ENCODE peak calls at places on chromosomes 1 and 21, in five cellular contexts. One of them, this sample, is unnamed. For H3K4me1, the result is how much of the 10 kb centered on the place peaks cover.

GRCh38 chr1:161190962-161191521 is 7.8 kb downstream of the ADAMTS4 start:
- DNase-seq in uterus: no peak
- DNase-seq in effector memory CD4-positive, alpha-beta T cell: no peak
- DNase-seq in OCI-LY7: no peak
- DNase-seq in fibroblast of lung: no peak
- DNase-seq in this sample: no peak

GRCh38 chr1:152960452-152961044 is 9.9 kb upstream of the SPRR4 start:
- DNase-seq in uterus: no peak
- DNase-seq in effector memory CD4-positive, alpha-beta T cell: no peak
- DNase-seq in OCI-LY7: no peak
- DNase-seq in fibroblast of lung: no peak
- DNase-seq in this sample: no peak

GRCh38 chr1:167185062-167185461 is 35.6 kb upstream of the POU2F1 start:
- DNase-seq in uterus: no peak
- DNase-seq in effector memory CD4-positive, alpha-beta T cell: no peak
- DNase-seq in OCI-LY7: no peak
- DNase-seq in fibroblast of lung: no peak
- DNase-seq in this sample: no peak

GRCh38 chr1:159197767-159198557 is 6.7 kb upstream of the ACKR1 start:
- DNase-seq in uterus: peak
- DNase-seq in effector memory CD4-positive, alpha-beta T cell: no peak
- DNase-seq in OCI-LY7: peak
- DNase-seq in fibroblast of lung: peak
- DNase-seq in this sample: no peak

GRCh38 chr1:185850366-185850765 is 116.2 kb downstream of the HMCN1 start:
- DNase-seq in uterus: no peak
- DNase-seq in effector memory CD4-positive, alpha-beta T cell: no peak
- DNase-seq in OCI-LY7: no peak
- DNase-seq in fibroblast of lung: no peak
- DNase-seq in this sample: no peak

GRCh38 chr1:165281207-165281901 is 75.2 kb downstream of the LMX1A start:
- DNase-seq in uterus: no peak
- DNase-seq in effector memory CD4-positive, alpha-beta T cell: no peak
- DNase-seq in OCI-LY7: no peak
- DNase-seq in fibroblast of lung: no peak
- DNase-seq in this sample: no peak

GRCh38 chr21:33761104-33762036 is 119.1 kb downstream of the ITSN1 start:
- DNase-seq in uterus: peak
- DNase-seq in effector memory CD4-positive, alpha-beta T cell: no peak
- DNase-seq in OCI-LY7: no peak
- DNase-seq in fibroblast of lung: peak
- DNase-seq in this sample: no peak

GRCh38 chr1:1548591-1548990 is 8.2 kb upstream of the TMEM240 start:
- DNase-seq in uterus: no peak
- DNase-seq in effector memory CD4-positive, alpha-beta T cell: no peak
- DNase-seq in OCI-LY7: no peak
- DNase-seq in fibroblast of lung: no peak
- DNase-seq in this sample: no peak

GRCh38 chr1:30474818-30475200 is 248.6 kb downstream of the MATN1 start:
- DNase-seq in uterus: no peak
- DNase-seq in effector memory CD4-positive, alpha-beta T cell: no peak
- DNase-seq in OCI-LY7: no peak
- DNase-seq in fibroblast of lung: no peak
- DNase-seq in this sample: no peak

GRCh38 chr1:47388548-47389238 is 27.4 kb upstream of the FOXE3 start:
- DNase-seq in uterus: peak
- DNase-seq in effector memory CD4-positive, alpha-beta T cell: no peak
- DNase-seq in OCI-LY7: peak
- DNase-seq in fibroblast of lung: peak
- DNase-seq in this sample: peak

GRCh38 chr1:226706664-226707063 is 32.4 kb downstream of the ITPKB start:
- DNase-seq in uterus: peak
- DNase-seq in effector memory CD4-positive, alpha-beta T cell: no peak
- DNase-seq in OCI-LY7: no peak
- DNase-seq in fibroblast of lung: no peak
- DNase-seq in this sample: no peak

GRCh38 chr1:4120557-4121292 is 220.7 kb upstream of the C1orf174 start:
- DNase-seq in uterus: no peak
- DNase-seq in effector memory CD4-positive, alpha-beta T cell: no peak
- DNase-seq in OCI-LY7: no peak
- DNase-seq in fibroblast of lung: no peak
- DNase-seq in this sample: no peak

GRCh38 chr1:172902861-172903381 is 147.8 kb downstream of the TNFSF18 start:
- DNase-seq in uterus: no peak
- DNase-seq in effector memory CD4-positive, alpha-beta T cell: no peak
- DNase-seq in OCI-LY7: no peak
- DNase-seq in fibroblast of lung: peak
- DNase-seq in this sample: no peak

GRCh38 chr1:184945678-184946412 is 28.5 kb downstream of the NIBAN1 start:
- DNase-seq in uterus: no peak
- DNase-seq in effector memory CD4-positive, alpha-beta T cell: no peak
- DNase-seq in OCI-LY7: no peak
- DNase-seq in fibroblast of lung: peak
- DNase-seq in this sample: no peak

GRCh38 chr1:40592107-40592773 is 60.8 kb downstream of the ZNF684 start:
- DNase-seq in uterus: no peak
- DNase-seq in effector memory CD4-positive, alpha-beta T cell: no peak
- DNase-seq in OCI-LY7: peak
- DNase-seq in fibroblast of lung: peak
- DNase-seq in this sample: no peak

GRCh38 chr1:14626869-14627607 is 28.6 kb downstream of the KAZN start:
- DNase-seq in uterus: peak
- DNase-seq in effector memory CD4-positive, alpha-beta T cell: no peak
- DNase-seq in OCI-LY7: no peak
- DNase-seq in fibroblast of lung: peak
- DNase-seq in this sample: no peak

GRCh38 chr1:93448292-93448982 is 519 bp downstream of the FNBP1L start:
- DNase-seq in uterus: peak
- DNase-seq in effector memory CD4-positive, alpha-beta T cell: no peak
- DNase-seq in OCI-LY7: no peak
- DNase-seq in fibroblast of lung: no peak
- DNase-seq in this sample: no peak

GRCh38 chr1:153779781-153780541 is 4.8 kb downstream of the SLC27A3 start:
- DNase-seq in uterus: no peak
- DNase-seq in effector memory CD4-positive, alpha-beta T cell: no peak
- DNase-seq in OCI-LY7: no peak
- DNase-seq in fibroblast of lung: no peak
- DNase-seq in this sample: no peak

GRCh38 chr1:234608720-234609527 is 1.1 kb downstream of the IRF2BP2 start:
- DNase-seq in uterus: peak
- DNase-seq in effector memory CD4-positive, alpha-beta T cell: peak
- DNase-seq in OCI-LY7: peak
- DNase-seq in fibroblast of lung: peak
- DNase-seq in this sample: peak

GRCh38 chr1:94332952-94333351 is 85.2 kb upstream of the ABCD3 start:
- DNase-seq in uterus: no peak
- DNase-seq in effector memory CD4-positive, alpha-beta T cell: no peak
- DNase-seq in OCI-LY7: no peak
- DNase-seq in fibroblast of lung: peak
- DNase-seq in this sample: no peak

GRCh38 chr1:116340506-116341240 is 32.4 kb upstream of the ATP1A1 start:
- DNase-seq in uterus: no peak
- DNase-seq in effector memory CD4-positive, alpha-beta T cell: no peak
- DNase-seq in OCI-LY7: no peak
- DNase-seq in fibroblast of lung: no peak
- DNase-seq in this sample: no peak

GRCh38 chr1:203359010-203359571 is 8.2 kb upstream of the FMOD start:
- DNase-seq in uterus: peak
- DNase-seq in effector memory CD4-positive, alpha-beta T cell: no peak
- DNase-seq in OCI-LY7: no peak
- DNase-seq in fibroblast of lung: peak
- DNase-seq in this sample: no peak

GRCh38 chr1:237470712-237471310 is 419.9 kb downstream of the ZP4 start:
- DNase-seq in uterus: no peak
- DNase-seq in effector memory CD4-positive, alpha-beta T cell: no peak
- DNase-seq in OCI-LY7: no peak
- DNase-seq in fibroblast of lung: no peak
- DNase-seq in this sample: no peak

GRCh38 chr1:172719694-172720138 is 60.8 kb downstream of the FASLG start:
- DNase-seq in uterus: no peak
- DNase-seq in effector memory CD4-positive, alpha-beta T cell: no peak
- DNase-seq in OCI-LY7: peak
- DNase-seq in fibroblast of lung: peak
- DNase-seq in this sample: peak

GRCh38 chr21:37829447-37829846 is 86.8 kb downstream of the KCNJ6 start:
- DNase-seq in uterus: no peak
- DNase-seq in effector memory CD4-positive, alpha-beta T cell: no peak
- DNase-seq in OCI-LY7: no peak
- DNase-seq in fibroblast of lung: peak
- DNase-seq in this sample: no peak

GRCh38 chr1:180595966-180596365 is 35.9 kb upstream of the XPR1 start:
- DNase-seq in uterus: no peak
- DNase-seq in effector memory CD4-positive, alpha-beta T cell: no peak
- DNase-seq in OCI-LY7: no peak
- DNase-seq in fibroblast of lung: no peak
- DNase-seq in this sample: no peak

GRCh38 chr21:34702341-34702807 is 33.6 kb downstream of the CLIC6 start:
- DNase-seq in uterus: peak
- DNase-seq in effector memory CD4-positive, alpha-beta T cell: no peak
- DNase-seq in OCI-LY7: no peak
- DNase-seq in fibroblast of lung: peak
- DNase-seq in this sample: no peak

GRCh38 chr1:64006276-64007051 is 197.0 kb upstream of the UBE2U start:
- DNase-seq in uterus: no peak
- DNase-seq in effector memory CD4-positive, alpha-beta T cell: no peak
- DNase-seq in OCI-LY7: no peak
- DNase-seq in fibroblast of lung: peak
- DNase-seq in this sample: no peak

GRCh38 chr21:39153373-39153772 is 29.9 kb downstream of the PSMG1 start:
- DNase-seq in uterus: no peak
- DNase-seq in effector memory CD4-positive, alpha-beta T cell: no peak
- DNase-seq in OCI-LY7: peak
- DNase-seq in fibroblast of lung: no peak
- DNase-seq in this sample: no peak

GRCh38 chr1:173353346-173353745 is 123.8 kb upstream of the PRDX6 start:
- DNase-seq in uterus: no peak
- DNase-seq in effector memory CD4-positive, alpha-beta T cell: no peak
- DNase-seq in OCI-LY7: no peak
- DNase-seq in fibroblast of lung: no peak
- DNase-seq in this sample: no peak

GRCh38 chr1:54624466-54625464 is 1.4 kb upstream of the FAM151A start:
- DNase-seq in uterus: no peak
- DNase-seq in effector memory CD4-positive, alpha-beta T cell: no peak
- DNase-seq in OCI-LY7: no peak
- DNase-seq in fibroblast of lung: no peak
- DNase-seq in this sample: no peak

GRCh38 chr1:84223751-84224432 is 77.6 kb upstream of the SAMD13 start:
- DNase-seq in uterus: no peak
- DNase-seq in effector memory CD4-positive, alpha-beta T cell: no peak
- DNase-seq in OCI-LY7: no peak
- DNase-seq in fibroblast of lung: peak
- DNase-seq in this sample: no peak

GRCh38 chr21:34592573-34592972 is 22.3 kb downstream of the RCAN1 start:
- DNase-seq in uterus: no peak
- DNase-seq in effector memory CD4-positive, alpha-beta T cell: no peak
- DNase-seq in OCI-LY7: no peak
- DNase-seq in fibroblast of lung: no peak
- DNase-seq in this sample: no peak

GRCh38 chr1:31371560-31371959 is 1.3 kb downstream of the FABP3 start:
- DNase-seq in uterus: no peak
- DNase-seq in effector memory CD4-positive, alpha-beta T cell: no peak
- DNase-seq in OCI-LY7: no peak
- DNase-seq in fibroblast of lung: peak
- DNase-seq in this sample: no peak

GRCh38 chr1:215872658-215873057 is 305.6 kb downstream of the KCTD3 start:
- DNase-seq in uterus: no peak
- DNase-seq in effector memory CD4-positive, alpha-beta T cell: no peak
- DNase-seq in OCI-LY7: no peak
- DNase-seq in fibroblast of lung: no peak
- DNase-seq in this sample: no peak

GRCh38 chr1:213492161-213493041 is 441.4 kb downstream of the RPS6KC1 start:
- DNase-seq in uterus: no peak
- DNase-seq in effector memory CD4-positive, alpha-beta T cell: no peak
- DNase-seq in OCI-LY7: no peak
- DNase-seq in fibroblast of lung: no peak
- DNase-seq in this sample: no peak

GRCh38 chr1:188251039-188251438 is 1422.3 kb downstream of the PLA2G4A start:
- DNase-seq in uterus: no peak
- DNase-seq in effector memory CD4-positive, alpha-beta T cell: no peak
- DNase-seq in OCI-LY7: no peak
- DNase-seq in fibroblast of lung: no peak
- DNase-seq in this sample: no peak

GRCh38 chr1:17617787-17618557 is 78.5 kb downstream of the ARHGEF10L start:
- DNase-seq in uterus: peak
- DNase-seq in effector memory CD4-positive, alpha-beta T cell: no peak
- DNase-seq in OCI-LY7: no peak
- DNase-seq in fibroblast of lung: peak
- DNase-seq in this sample: no peak

GRCh38 chr1:11691302-11691914 is at the start of gene DRAXIN:
- DNase-seq in uterus: no peak
- DNase-seq in effector memory CD4-positive, alpha-beta T cell: no peak
- DNase-seq in OCI-LY7: no peak
- DNase-seq in fibroblast of lung: no peak
- DNase-seq in this sample: no peak
- H3K4me3 ChIP-seq in uterus: no peak
- H3K4me3 ChIP-seq in effector memory CD4-positive, alpha-beta T cell: peak
- H3K4me3 ChIP-seq in OCI-LY7: no peak
- H3K4me3 ChIP-seq in fibroblast of lung: no peak
- H3K4me3 ChIP-seq in this sample: no peak

DNA sequence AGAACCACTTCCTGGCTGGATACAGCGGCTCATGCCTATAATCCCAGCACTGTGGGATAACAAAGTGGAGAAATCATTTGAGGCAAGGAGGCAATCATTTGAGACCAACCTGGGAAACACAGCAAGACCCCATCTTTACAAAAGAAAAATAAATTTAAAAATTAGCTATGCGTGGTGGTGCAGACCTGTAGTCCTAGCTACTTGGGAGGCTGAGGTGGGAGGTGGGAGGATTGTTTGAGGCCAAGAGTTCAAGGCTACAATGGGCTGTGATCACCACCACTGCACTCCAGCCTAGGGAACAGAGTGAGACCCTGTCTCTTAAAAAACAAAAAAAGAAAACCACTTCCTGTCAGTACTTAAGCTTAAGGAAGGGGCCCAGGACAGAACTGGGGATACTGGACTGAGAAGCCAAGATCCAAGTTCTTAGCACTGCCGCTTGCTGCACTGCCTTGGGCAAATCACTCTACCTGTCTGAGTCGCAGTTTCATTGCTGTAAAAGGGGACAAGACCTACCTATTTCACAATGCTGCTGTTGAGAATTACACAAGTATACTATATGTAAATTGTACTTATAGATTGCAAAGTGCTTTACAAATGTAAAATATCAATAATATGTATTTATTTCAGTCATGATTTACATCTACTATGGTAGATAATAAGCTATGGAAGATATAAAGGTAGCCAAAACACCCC is 154.9 kb downstream of the RERE start:
- DNase-seq in uterus: no peak
- DNase-seq in effector memory CD4-positive, alpha-beta T cell: no peak
- DNase-seq in OCI-LY7: no peak
- DNase-seq in fibroblast of lung: no peak
- DNase-seq in this sample: no peak
- H3K4me1 ChIP-seq in uterus: under half
- H3K4me1 ChIP-seq in effector memory CD4-positive, alpha-beta T cell: under half
- H3K4me1 ChIP-seq in OCI-LY7: under half
- H3K4me1 ChIP-seq in fibroblast of lung: under half
- H3K4me1 ChIP-seq in this sample: under half

GRCh38 chr1:110780600-110781484 is 92.1 kb upstream of the CD53 start:
- DNase-seq in uterus: peak
- DNase-seq in effector memory CD4-positive, alpha-beta T cell: peak
- DNase-seq in OCI-LY7: peak
- DNase-seq in fibroblast of lung: peak
- DNase-seq in this sample: peak
- H3K4me3 ChIP-seq in uterus: no peak
- H3K4me3 ChIP-seq in effector memory CD4-positive, alpha-beta T cell: peak
- H3K4me3 ChIP-seq in OCI-LY7: no peak
- H3K4me3 ChIP-seq in fibroblast of lung: no peak
- H3K4me3 ChIP-seq in this sample: no peak

GRCh38 chr1:19420606-19421005 is 64.7 kb downstream of the CAPZB start:
- DNase-seq in uterus: no peak
- DNase-seq in effector memory CD4-positive, alpha-beta T cell: no peak
- DNase-seq in OCI-LY7: no peak
- DNase-seq in fibroblast of lung: no peak
- DNase-seq in this sample: no peak
- H3K4me1 ChIP-seq in uterus: under half
- H3K4me1 ChIP-seq in effector memory CD4-positive, alpha-beta T cell: under half
- H3K4me1 ChIP-seq in OCI-LY7: under half
- H3K4me1 ChIP-seq in fibroblast of lung: under half
- H3K4me1 ChIP-seq in this sample: under half